ENCODE peak calls at places on chromosome 21, in eight cellular contexts. E, G, V, P, D, M, C and I are unnamed samples.

GRCh38 chr21:19844334-19844733 is 1153.9 kb upstream of the NCAM2 start:
- DNase-seq in V (no peak), D (no peak), E (no peak), C (no peak), M (no peak), G (no peak), P (no peak), I (no peak)

GRCh38 chr21:38958940-38959685 is 153.4 kb downstream of the ETS2 start:
- DNase-seq in M (no peak), D (no peak), V (peak), G (peak), E (no peak), C (no peak), P (no peak), I (no peak)

GRCh38 chr21:46559291-46559983 is 45.4 kb downstream of the S100B start:
- DNase-seq in G (no peak), P (no peak), D (no peak), V (no peak), M (no peak), C (no peak), E (no peak), I (no peak)

GRCh38 chr21:41928621-41929220 is 25.1 kb downstream of the C2CD2 start:
- DNase-seq in C (no peak), D (no peak), E (no peak), G (peak), V (no peak), P (no peak), M (no peak), I (no peak)

GRCh38 chr21:40070871-40071270 is 203.6 kb downstream of the PCP4 start:
- DNase-seq in D (no peak), M (no peak), V (no peak), G (no peak), P (no peak), E (no peak), C (no peak), I (no peak)

GRCh38 chr21:33427051-33427450 is 23.8 kb downstream of the IFNGR2 start:
- DNase-seq in C (no peak), D (no peak), E (no peak), P (no peak), V (no peak), M (no peak), G (no peak), I (no peak)

GRCh38 chr21:35615325-35615724 is 445.0 kb downstream of the SETD4 start:
- DNase-seq in V (no peak), E (no peak), C (no peak), P (no peak), M (no peak), D (no peak), G (no peak), I (no peak)

GRCh38 chr21:14957836-14958235 is 107.0 kb downstream of the NRIP1 start:
- DNase-seq in V (no peak), G (peak), E (no peak), P (no peak), C (no peak), D (no peak), M (no peak), I (no peak)

GRCh38 chr21:31426235-31426797 is 82.3 kb upstream of the TIAM1 start:
- DNase-seq in V (no peak), P (no peak), G (peak), C (no peak), D (no peak), E (no peak), M (no peak), I (no peak)

GRCh38 chr21:46118871-46119564 is 21.1 kb downstream of the COL6A2 start:
- DNase-seq in P (peak), E (no peak), C (no peak), V (no peak), M (no peak), D (no peak), G (no peak), I (peak)

GRCh38 chr21:35868005-35868868 is 192.1 kb downstream of the SETD4 start:
- DNase-seq in G (no peak), C (no peak), P (no peak), M (no peak), V (no peak), E (no peak), D (no peak), I (no peak)

GRCh38 chr21:33801424-33802405 is 113.9 kb downstream of the ATP5PO start:
- DNase-seq in P (no peak), C (no peak), D (peak), G (peak), V (peak), E (no peak), M (no peak), I (no peak)

GRCh38 chr21:14785679-14786078 is 239.6 kb upstream of the SAMSN1 start:
- DNase-seq in G (no peak), C (no peak), E (no peak), D (no peak), M (no peak), P (no peak), V (no peak), I (no peak)

GRCh38 chr21:46179708-46180078 is 4.6 kb downstream of the SPATC1L start:
- DNase-seq in D (no peak), G (no peak), C (no peak), P (no peak), V (no peak), E (no peak), M (no peak), I (no peak)

GRCh38 chr21:27954806-27955205 is 987.9 kb upstream of the ADAMTS5 start:
- DNase-seq in C (no peak), E (no peak), D (no peak), V (no peak), P (no peak), G (peak), M (no peak), I (no peak)